ENCODE peak calls at places on chromosomes 3 and 15, in eight cellular contexts. E is fibroblast of mammary gland, W is GM12864, F is pancreas, I is cardiac fibroblast, Q is fibroblast of pulmonary artery, B is HL-60, L is keratinocyte. D is an unnamed sample.

GRCh38 chr15:31465083-31465955 is 138.7 kb downstream of the KLF13 start:
- DNase-seq in F (peak; percentile 52), I (no peak), B (no peak), L (peak; percentile 94), W (no peak), E (no peak), Q (no peak), D (no peak)

GRCh38 chr3:119318871-119319270 is 24.7 kb downstream of the ARHGAP31 start:
- DNase-seq in B (no peak), W (no peak), Q (peak; percentile 44), L (no peak), E (peak; percentile 70), I (peak; percentile 35), F (no peak), D (no peak)

GRCh38 chr15:23565395-23566069 is at the start of gene MKRN3:
- DNase-seq in F (peak; percentile 57), Q (peak; percentile 85), E (no peak), L (no peak), B (peak; percentile 90), I (peak; percentile 59), W (no peak), D (peak; percentile 15)

GRCh38 chr3:183253961-183254815 is 1.1 kb downstream of the B3GNT5 start:
- DNase-seq in B (peak; percentile 60), I (no peak), Q (peak; percentile 46), F (peak; percentile 44), L (no peak), W (no peak), E (no peak), D (peak; percentile 54)

GRCh38 chr3:46369675-46370132 is 1.0 kb upstream of the CCR5 start:
- DNase-seq in F (no peak), Q (no peak), E (no peak), L (no peak), W (no peak), I (no peak), B (no peak), D (no peak)

GRCh38 chr3:71035314-71035713 is 548.2 kb downstream of the FOXP1 start:
- DNase-seq in F (no peak), I (peak; percentile 77), B (peak; percentile 50), L (no peak), W (no peak), E (peak; percentile 45), Q (peak; percentile 78), D (no peak)

GRCh38 chr15:98727115-98728040 is 79.0 kb downstream of the IGF1R start:
- DNase-seq in B (no peak), F (peak; percentile 76), W (no peak), Q (peak; percentile 93), I (peak; percentile 96), L (peak; percentile 75), E (peak; percentile 89), D (peak; percentile 71)

GRCh38 chr15:101126618-101127502 is 125.0 kb downstream of the CHSY1 start:
- DNase-seq in L (no peak), F (no peak), B (no peak), E (peak; percentile 89), I (peak; percentile 89), Q (peak; percentile 61), W (no peak), D (no peak)

GRCh38 chr3:38251197-38251596 is 14.4 kb upstream of the SLC22A13 start:
- DNase-seq in I (no peak), F (no peak), E (no peak), Q (no peak), B (no peak), L (no peak), W (no peak), D (no peak)

GRCh38 chr3:159763466-159764210 is 225.0 kb upstream of the IL12A start:
- DNase-seq in Q (peak; percentile 78), I (peak; percentile 86), E (peak; percentile 82), F (peak; percentile 18), L (no peak), W (no peak), B (no peak), D (peak; percentile 80)

GRCh38 chr15:33234019-33234418 is 39.5 kb upstream of the FMN1 start:
- DNase-seq in L (no peak), F (no peak), B (no peak), W (no peak), Q (peak; percentile 54), I (peak; percentile 73), E (peak; percentile 60), D (peak; percentile 39)

GRCh38 chr3:42032693-42033349 is 58.3 kb upstream of the TRAK1 start:
- DNase-seq in Q (peak; percentile 97), I (peak; percentile 97), B (peak; percentile 56), L (no peak), W (no peak), F (no peak), E (peak; percentile 94), D (no peak)

GRCh38 chr3:101643861-101644613 is 32.9 kb downstream of the ZBTB11 start:
- DNase-seq in E (peak; percentile 79), I (peak; percentile 52), W (no peak), B (peak; percentile 7), F (no peak), L (peak; percentile 5), Q (peak; percentile 49), D (no peak)

GRCh38 chr15:99928429-99928981 is 195.3 kb upstream of the LYSMD4 start:
- DNase-seq in B (peak; percentile 71), W (no peak), I (peak; percentile 73), Q (peak; percentile 82), E (peak; percentile 72), L (no peak), F (peak; percentile 82), D (peak; percentile 70)

GRCh38 chr15:58058729-58059128 is 6.8 kb downstream of the ALDH1A2 start:
- DNase-seq in Q (no peak), E (no peak), B (no peak), I (no peak), W (no peak), L (no peak), F (no peak), D (no peak)

GRCh38 chr15:58057559-58057958 is 8.0 kb downstream of the ALDH1A2 start:
- DNase-seq in L (no peak), E (no peak), Q (no peak), B (no peak), W (no peak), I (no peak), F (no peak), D (no peak)

GRCh38 chr15:58058068-58058467 is 7.4 kb downstream of the ALDH1A2 start:
- DNase-seq in W (no peak), B (no peak), E (no peak), L (no peak), F (no peak), Q (no peak), I (no peak), D (no peak)

GRCh38 chr15:58053236-58054153 is 12.0 kb downstream of the ALDH1A2 start:
- DNase-seq in I (no peak), Q (no peak), F (no peak), B (no peak), E (no peak), W (no peak), L (no peak), D (no peak)

GRCh38 chr15:58056015-58056414 is 9.5 kb downstream of the ALDH1A2 start:
- DNase-seq in E (no peak), F (no peak), B (no peak), L (no peak), W (no peak), I (no peak), Q (no peak), D (no peak)
- TF ChIP-seq CTCF in E (peak; percentile 17), F (no peak), B (no peak), L (no peak), W (peak; percentile 13), I (peak; percentile 5), Q (peak; percentile 33), D (peak; percentile 54)

DNA sequence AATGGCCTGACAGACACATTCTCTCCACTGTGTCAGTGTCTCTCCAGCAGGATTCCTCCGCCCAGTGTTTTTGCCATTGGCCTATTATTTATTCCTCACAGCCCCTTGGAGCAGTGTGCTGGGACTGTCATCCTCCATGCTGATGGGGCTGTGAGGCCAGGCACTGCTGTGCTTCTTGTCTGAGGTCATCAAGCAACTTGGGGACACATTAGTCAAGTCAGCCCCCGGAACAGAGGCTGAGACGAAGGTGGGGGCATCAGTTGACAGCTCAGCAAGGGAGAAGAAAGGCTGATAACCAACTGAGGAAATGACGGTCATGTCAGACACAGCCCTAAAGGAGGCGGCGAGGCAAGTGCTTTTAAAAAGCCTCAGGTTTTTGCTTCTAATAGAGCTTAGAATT is 67.3 kb downstream of the XXYLT1 start:
- DNase-seq in F (no peak), Q (no peak), W (no peak), B (no peak), E (no peak), L (no peak), I (no peak), D (no peak)
- TF ChIP-seq CTCF in F (no peak), Q (no peak), W (no peak), B (no peak), E (no peak), L (no peak), I (no peak), D (no peak)

GRCh38 chr3:57680046-57680445 is 12.8 kb downstream of the DENND6A start:
- DNase-seq in I (no peak), W (no peak), L (no peak), Q (no peak), F (no peak), B (no peak), E (no peak), D (no peak)

GRCh38 chr3:57683286-57683685 is 9.6 kb downstream of the DENND6A start:
- DNase-seq in E (no peak), B (no peak), F (no peak), W (no peak), L (no peak), Q (no peak), I (no peak), D (no peak)

GRCh38 chr3:57681691-57682090 is 11.2 kb downstream of the DENND6A start:
- DNase-seq in B (no peak), I (no peak), W (no peak), F (no peak), Q (no peak), L (no peak), E (no peak), D (no peak)

DNA sequence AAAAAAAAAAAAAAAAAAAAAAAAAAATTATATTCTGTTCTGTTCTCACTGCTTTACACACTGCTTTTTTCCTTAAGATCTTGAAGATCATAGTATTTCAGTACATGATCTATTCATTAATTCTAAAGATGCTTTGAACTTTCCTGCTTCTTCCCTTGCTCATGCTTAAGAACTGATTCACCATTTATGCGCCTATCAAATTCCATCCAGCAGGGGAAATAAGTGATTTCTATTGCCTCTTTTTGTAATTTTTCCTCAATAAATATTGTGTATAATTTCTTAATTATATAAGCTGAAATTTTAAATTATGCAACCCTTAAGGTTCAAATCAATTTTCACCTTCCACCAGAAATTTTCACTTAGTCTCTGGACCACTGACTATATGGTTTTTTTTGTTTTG is 10.6 kb downstream of the DENND6A start:
- DNase-seq in W (no peak), E (peak; percentile 42), I (peak; percentile 41), L (no peak), B (no peak), F (no peak), Q (peak; percentile 14), D (no peak)
- TF ChIP-seq CTCF in W (no peak), E (peak; percentile 37), I (peak; percentile 14), L (no peak), B (no peak), F (no peak), Q (peak; percentile 11), D (peak; percentile 47)

DNA sequence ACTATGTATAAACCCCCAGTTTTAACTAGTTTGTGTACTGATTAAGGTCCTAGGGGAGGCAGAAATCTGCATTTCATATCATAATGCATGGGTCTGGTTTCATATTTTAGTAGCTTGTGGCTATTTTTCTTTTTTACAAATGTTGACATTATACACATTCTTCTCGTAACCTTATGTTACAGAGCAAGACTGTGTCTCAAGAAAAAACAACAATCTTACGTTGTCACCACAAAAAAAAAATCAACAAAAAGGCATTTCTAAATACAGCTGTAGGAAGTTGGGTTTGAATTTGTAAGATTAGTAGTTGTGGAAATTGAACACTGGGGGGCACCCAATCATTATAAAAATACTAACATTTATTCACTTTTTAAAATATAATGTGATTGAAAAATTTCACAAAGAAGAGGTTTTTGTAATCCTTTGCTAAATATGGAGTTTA is 17.9 kb downstream of the SERP1 start:
- DNase-seq in Q (peak; percentile 58), B (no peak), F (no peak), E (peak; percentile 35), W (no peak), I (peak; percentile 70), L (no peak), D (no peak)
- TF ChIP-seq CTCF in Q (peak; percentile 38), B (no peak), F (peak; percentile 26), E (peak; percentile 22), W (peak; percentile 23), I (peak; percentile 26), L (no peak), D (peak; percentile 37)